ENCODE peak calls at places on chromosomes 16 and 17, in nine cellular contexts. U is A549, R is GM10248, J is HFF-Myc, Q is heart right ventricle, Y is tibial nerve, I is GM12865, F is BJ, X is pancreas. H is an unnamed sample.

GRCh38 chr17:42653179-42654124 is 5.6 kb upstream of the TUBG2 start:
- DNase-seq in Y (peak), Q (peak), U (no peak), F (peak), J (peak), I (no peak), X (peak), R (peak), H (no peak)

GRCh38 chr16:22315979-22316378 is 18.8 kb downstream of the POLR3E start:
- DNase-seq in I (no peak), Y (no peak), J (no peak), X (no peak), Q (no peak), F (no peak), U (no peak), R (no peak), H (no peak)

GRCh38 chr17:46199379-46199778 is 6.2 kb upstream of the KANSL1 start:
- DNase-seq in I (no peak), R (no peak), Y (no peak), J (no peak), X (no peak), U (no peak), F (no peak), Q (no peak), H (no peak)

GRCh38 chr16:48495303-48495702 is 110.1 kb upstream of the SIAH1 start:
- DNase-seq in R (no peak), X (no peak), Y (no peak), Q (no peak), J (no peak), U (no peak), I (no peak), F (no peak), H (no peak)

GRCh38 chr17:16377804-16378400 is 3.0 kb upstream of the UBB start:
- DNase-seq in R (no peak), X (peak), F (no peak), Q (no peak), Y (no peak), U (peak), I (no peak), J (no peak), H (no peak)

GRCh38 chr16:71542377-71542776 is 16.2 kb downstream of the CHST4 start:
- DNase-seq in Q (peak), X (peak), F (no peak), Y (no peak), U (peak), R (peak), J (no peak), I (peak), H (no peak)

GRCh38 chr17:1707107-1707506 is 3.1 kb downstream of the TLCD2 start:
- DNase-seq in F (no peak), Y (no peak), U (no peak), Q (no peak), J (no peak), I (no peak), X (no peak), R (no peak), H (no peak)

GRCh38 chr16:1474471-1474795 is 395 bp downstream of the CLCN7 start:
- DNase-seq in X (no peak), F (no peak), I (no peak), U (no peak), Y (no peak), Q (no peak), R (no peak), J (no peak), H (peak)

GRCh38 chr16:26334218-26335111 is 642.7 kb downstream of the HS3ST4 start:
- DNase-seq in J (no peak), I (no peak), R (no peak), Q (no peak), F (no peak), U (no peak), Y (no peak), X (no peak), H (no peak)

GRCh38 chr17:35218901-35219300 is 24.0 kb upstream of the SLFN5 start:
- DNase-seq in R (peak), U (no peak), J (no peak), Y (no peak), Q (peak), I (peak), F (no peak), X (no peak), H (no peak)

GRCh38 chr17:29251969-29252866 is 5.6 kb downstream of the CRYBA1 start:
- DNase-seq in R (no peak), Y (no peak), F (no peak), U (peak), I (peak), Q (no peak), X (no peak), J (peak), H (no peak)

GRCh38 chr17:63274156-63274555 is 171.9 kb downstream of the CYB561 start:
- DNase-seq in J (no peak), U (no peak), Y (no peak), F (no peak), R (no peak), X (no peak), I (no peak), Q (peak), H (no peak)

GRCh38 chr16:58047557-58048348 is 22.2 kb downstream of the MMP15 start:
- DNase-seq in Q (peak), U (no peak), F (no peak), R (no peak), Y (no peak), J (no peak), X (no peak), I (no peak), H (no peak)

GRCh38 chr16:58048494-58048893 is 22.9 kb downstream of the MMP15 start:
- DNase-seq in Y (no peak), X (no peak), F (no peak), J (no peak), U (no peak), R (no peak), I (no peak), Q (no peak), H (no peak)

GRCh38 chr16:58051296-58051695 is 25.7 kb downstream of the MMP15 start:
- DNase-seq in U (no peak), X (no peak), I (no peak), R (no peak), Q (no peak), F (no peak), Y (no peak), J (no peak), H (no peak)

GRCh38 chr16:58048914-58049696 is 23.6 kb downstream of the MMP15 start:
- DNase-seq in Q (no peak), X (no peak), Y (no peak), U (no peak), I (no peak), F (no peak), J (no peak), R (no peak), H (no peak)

GRCh38 chr16:58049697-58050185 is 24.2 kb downstream of the MMP15 start:
- DNase-seq in Q (no peak), X (no peak), F (no peak), J (no peak), U (no peak), Y (no peak), I (no peak), R (no peak), H (no peak)
- TF ChIP-seq CTCF in Q (no peak), X (no peak), F (no peak), J (no peak), U (no peak), Y (no peak), I (no peak), R (no peak), H (no peak)

GRCh38 chr17:5591966-5592365 is 7.7 kb upstream of the NLRP1 start:
- DNase-seq in R (no peak), Y (no peak), X (no peak), J (no peak), I (no peak), F (no peak), Q (no peak), U (no peak), H (no peak)

GRCh38 chr17:5588584-5588983 is 4.3 kb upstream of the NLRP1 start:
- DNase-seq in F (no peak), I (no peak), R (no peak), J (no peak), Q (no peak), Y (no peak), X (no peak), U (no peak), H (peak)

GRCh38 chr17:5595831-5596230 is 11.5 kb upstream of the NLRP1 start:
- DNase-seq in R (no peak), Y (no peak), F (no peak), I (no peak), X (no peak), Q (no peak), U (no peak), J (no peak), H (peak)

GRCh38 chr17:5587431-5588032 is 3.2 kb upstream of the NLRP1 start:
- DNase-seq in F (no peak), Q (peak), X (peak), U (peak), I (peak), J (peak), Y (no peak), R (peak), H (peak)

DNA sequence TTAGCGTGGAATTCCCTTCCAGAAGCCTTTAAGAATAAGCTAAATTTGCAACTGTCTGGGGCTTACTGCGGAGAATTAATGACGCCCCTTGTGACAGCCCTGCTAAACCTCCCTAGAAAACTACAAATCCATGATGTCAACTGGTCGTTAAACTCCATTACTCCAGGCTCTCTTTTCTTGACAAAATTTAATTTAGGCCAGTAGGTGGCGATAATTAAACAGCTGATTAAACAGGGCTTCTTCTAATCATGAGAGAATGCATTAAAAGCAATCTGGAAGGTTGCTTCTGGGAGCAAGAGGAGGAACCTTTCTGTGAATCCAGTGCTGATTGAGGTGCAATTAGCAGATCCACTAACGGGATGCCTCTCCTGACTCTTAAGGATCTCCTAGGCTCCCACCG is 8.1 kb upstream of the NLRP1 start:
- DNase-seq in X (no peak), U (peak), J (peak), I (peak), F (no peak), Q (no peak), R (peak), Y (no peak), H (no peak)
- TF ChIP-seq CTCF in X (peak), U (peak), J (peak), I (peak), F (peak), Q (peak), R (peak), Y (peak), H (peak)

DNA sequence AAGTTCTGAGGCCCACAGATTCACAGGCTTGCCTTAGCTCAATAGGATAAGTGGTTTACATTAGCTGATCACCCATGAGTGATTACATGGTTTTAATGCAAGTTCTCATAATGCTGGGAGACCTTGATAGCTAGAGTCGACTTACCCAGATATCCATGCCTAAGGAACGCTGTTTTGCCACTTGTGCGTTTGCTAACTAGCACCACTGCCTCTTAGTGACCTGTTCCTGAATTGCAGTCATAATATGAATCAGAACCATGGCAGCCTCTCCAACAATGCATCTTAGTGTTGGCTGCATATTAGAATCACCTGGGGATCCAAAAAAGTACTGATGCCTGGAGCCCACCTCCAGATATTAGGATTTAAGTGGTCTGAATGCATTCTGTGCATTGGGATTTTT is 251.1 kb upstream of the CDH5 start:
- DNase-seq in X (no peak), U (peak), R (no peak), Q (no peak), J (no peak), F (no peak), I (peak), Y (no peak), H (no peak)
- TF ChIP-seq CTCF in X (no peak), U (no peak), R (no peak), Q (no peak), J (peak), F (no peak), I (peak), Y (no peak), H (no peak)

DNA sequence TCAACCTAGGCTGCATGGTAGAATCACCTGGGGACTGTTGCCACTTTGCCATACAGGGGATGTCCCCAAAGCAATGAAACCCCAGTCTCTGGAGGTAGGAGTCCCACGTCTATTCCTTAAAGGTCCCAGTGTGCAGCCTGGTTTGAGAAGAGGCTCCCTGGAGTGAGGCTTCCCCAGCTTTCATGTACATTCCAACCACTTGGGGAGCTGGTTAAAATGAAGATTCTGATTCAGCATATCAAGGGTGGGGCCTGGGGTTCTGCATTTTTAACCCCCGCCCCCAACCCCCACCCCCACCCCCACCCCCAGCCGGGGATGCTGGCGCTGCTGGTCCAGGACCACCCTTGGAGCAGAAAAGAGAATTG is 241.2 kb downstream of the FOXL1 start:
- DNase-seq in F (no peak), Q (no peak), X (no peak), J (no peak), U (no peak), R (no peak), Y (no peak), I (no peak), H (no peak)
- TF ChIP-seq CTCF in F (peak), Q (peak), X (no peak), J (peak), U (no peak), R (no peak), Y (no peak), I (no peak), H (peak)

GRCh38 chr17:4314179-4314578 is 50.4 kb upstream of the ANKFY1 start:
- DNase-seq in F (no peak), R (no peak), Y (no peak), Q (no peak), U (no peak), J (no peak), I (no peak), X (no peak), H (no peak)
- TF ChIP-seq CTCF in F (no peak), R (no peak), Y (no peak), Q (no peak), U (no peak), J (no peak), I (no peak), X (no peak), H (no peak)

GRCh38 chr16:67028555-67029248 is at the start of gene CBFB:
- DNase-seq in Y (peak), U (peak), F (peak), I (peak), R (peak), X (peak), J (peak), Q (peak), H (peak)
- TF ChIP-seq CTCF in Y (no peak), U (no peak), F (peak), I (peak), R (no peak), X (no peak), J (no peak), Q (no peak), H (no peak)

DNA sequence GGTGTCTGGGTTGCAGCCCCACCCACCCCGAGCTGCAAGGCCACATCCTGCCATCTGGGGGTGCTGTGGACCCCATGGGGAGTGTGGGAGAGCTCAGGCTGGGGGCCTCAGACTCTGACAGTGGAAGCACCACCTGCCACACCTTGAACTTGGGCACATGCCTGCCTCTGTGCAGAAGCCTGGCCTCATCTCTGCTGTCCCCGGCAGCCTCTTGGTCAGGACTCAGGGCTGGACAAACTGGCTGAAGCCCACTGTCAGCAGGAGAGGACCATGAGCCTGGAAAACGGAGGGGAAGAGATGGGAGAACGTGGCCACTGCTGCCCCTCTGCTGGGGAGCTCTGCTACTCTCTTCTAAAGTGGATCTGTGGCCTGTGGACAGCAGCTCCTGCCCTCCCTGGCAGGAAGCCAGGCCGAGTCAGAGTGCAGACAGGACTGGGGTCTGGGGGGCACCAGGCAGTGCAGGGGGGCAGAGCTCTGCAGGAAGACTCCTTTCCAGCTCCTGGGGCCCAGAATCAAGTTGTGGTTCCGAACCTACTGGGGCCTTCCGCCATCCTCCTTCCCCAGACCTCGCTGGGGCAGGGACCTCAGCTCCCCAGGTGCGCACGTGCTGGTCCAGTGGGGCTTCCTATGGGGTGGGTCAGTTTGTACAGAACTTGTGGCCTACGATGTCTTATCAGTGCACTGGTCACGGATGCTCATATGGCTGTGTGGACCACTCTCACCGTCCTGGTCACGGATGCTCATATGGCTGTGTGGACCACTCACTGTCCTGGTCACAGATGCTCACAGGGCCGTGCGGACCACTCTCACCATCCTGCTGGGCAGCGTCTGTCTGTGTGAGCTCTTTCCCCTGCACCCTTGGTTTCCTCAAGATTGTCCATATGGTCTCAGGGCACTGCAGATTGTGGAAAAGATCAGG is 207.7 kb downstream of the LAT start:
- DNase-seq in F (no peak), Q (no peak), R (no peak), Y (no peak), J (no peak), U (no peak), I (no peak), X (no peak), H (peak)
- TF ChIP-seq CTCF in F (peak), Q (no peak), R (peak), Y (no peak), J (no peak), U (no peak), I (peak), X (no peak), H (peak)

GRCh38 chr16:4612977-4613635 is 1.6 kb downstream of the UBALD1 start:
- DNase-seq in F (no peak), R (no peak), Q (no peak), X (no peak), J (no peak), U (no peak), I (no peak), Y (no peak), H (no peak)

GRCh38 chr16:4616047-4616811 is 1.5 kb upstream of the UBALD1 start:
- DNase-seq in R (peak), J (peak), F (peak), Q (peak), U (peak), Y (peak), I (peak), X (peak), H (peak)

GRCh38 chr16:4613636-4614570 is 785 bp downstream of the UBALD1 start:
- DNase-seq in Q (no peak), U (peak), R (peak), X (peak), F (no peak), I (peak), Y (no peak), J (no peak), H (no peak)

GRCh38 chr16:4615389-4616046 is 830 bp upstream of the UBALD1 start:
- DNase-seq in Y (no peak), I (no peak), U (no peak), X (peak), Q (no peak), R (no peak), F (no peak), J (no peak), H (no peak)

GRCh38 chr16:4614571-4615388 is at the start of gene UBALD1:
- DNase-seq in Q (peak), J (peak), U (peak), I (peak), X (peak), R (peak), F (no peak), Y (peak), H (peak)
- TF ChIP-seq CTCF in Q (no peak), J (no peak), U (no peak), I (no peak), X (no peak), R (no peak), F (no peak), Y (no peak), H (no peak)

GRCh38 chr17:36703860-36704266 is 102.5 kb downstream of the MRM1 start:
- DNase-seq in Q (peak), R (peak), F (no peak), J (no peak), I (peak), Y (no peak), X (peak), U (peak), H (no peak)
- TF ChIP-seq CTCF in Q (no peak), R (no peak), F (no peak), J (no peak), I (no peak), Y (no peak), X (no peak), U (no peak), H (no peak)

GRCh38 chr17:66290097-66290722 is 12.2 kb upstream of the PRKCA start:
- DNase-seq in X (no peak), U (no peak), J (no peak), R (no peak), F (no peak), I (peak), Y (no peak), Q (no peak), H (no peak)
- TF ChIP-seq CTCF in X (no peak), U (peak), J (peak), R (peak), F (no peak), I (peak), Y (no peak), Q (peak), H (peak)

H was measured in osteocyte.